ENCODE peak calls at places on chromosomes 2 and 18, in nine cellular contexts. One of them, this sample, is unnamed.

GRCh38 chr18:51164327-51165290 is 32.9 kb downstream of the MEX3C start:
- DNase-seq in ascending aorta: no peak
- DNase-seq in fibroblast of mammary gland: no peak
- DNase-seq in epithelial cell of proximal tubule: no peak
- DNase-seq in AG09309: no peak
- DNase-seq in pancreas: no peak
- DNase-seq in CD8-positive, alpha-beta T cell: no peak
- DNase-seq in lung: no peak
- DNase-seq in hepatocyte: no peak
- DNase-seq in this sample: peak

GRCh38 chr18:61992285-61992684 is 99.5 kb upstream of the RNF152 start:
- DNase-seq in pancreas: no peak
- DNase-seq in hepatocyte: peak
- DNase-seq in CD8-positive, alpha-beta T cell: no peak
- DNase-seq in epithelial cell of proximal tubule: peak
- DNase-seq in lung: no peak
- DNase-seq in AG09309: peak
- DNase-seq in fibroblast of mammary gland: peak
- DNase-seq in ascending aorta: no peak
- DNase-seq in this sample: peak

GRCh38 chr2:222701709-222702108 is 30.3 kb downstream of the MOGAT1 start:
- DNase-seq in lung: no peak
- DNase-seq in pancreas: no peak
- DNase-seq in hepatocyte: no peak
- DNase-seq in fibroblast of mammary gland: no peak
- DNase-seq in ascending aorta: no peak
- DNase-seq in epithelial cell of proximal tubule: no peak
- DNase-seq in AG09309: no peak
- DNase-seq in CD8-positive, alpha-beta T cell: no peak
- DNase-seq in this sample: no peak

GRCh38 chr2:101696272-101697123 is 1.0 kb upstream of the MAP4K4 start:
- DNase-seq in pancreas: peak
- DNase-seq in AG09309: no peak
- DNase-seq in lung: peak
- DNase-seq in ascending aorta: no peak
- DNase-seq in epithelial cell of proximal tubule: no peak
- DNase-seq in hepatocyte: peak
- DNase-seq in fibroblast of mammary gland: no peak
- DNase-seq in CD8-positive, alpha-beta T cell: no peak
- DNase-seq in this sample: peak

GRCh38 chr18:45437399-45437798 is 177.9 kb upstream of the SLC14A2 start:
- DNase-seq in AG09309: no peak
- DNase-seq in fibroblast of mammary gland: no peak
- DNase-seq in pancreas: no peak
- DNase-seq in CD8-positive, alpha-beta T cell: no peak
- DNase-seq in lung: no peak
- DNase-seq in ascending aorta: no peak
- DNase-seq in hepatocyte: no peak
- DNase-seq in epithelial cell of proximal tubule: no peak
- DNase-seq in this sample: no peak

GRCh38 chr2:140539506-140539905 is 1591.3 kb downstream of the LRP1B start:
- DNase-seq in ascending aorta: no peak
- DNase-seq in fibroblast of mammary gland: no peak
- DNase-seq in AG09309: no peak
- DNase-seq in epithelial cell of proximal tubule: no peak
- DNase-seq in CD8-positive, alpha-beta T cell: no peak
- DNase-seq in hepatocyte: no peak
- DNase-seq in lung: no peak
- DNase-seq in pancreas: no peak
- DNase-seq in this sample: no peak

GRCh38 chr18:6017160-6017559 is 121.8 kb upstream of the TMEM200C start:
- DNase-seq in hepatocyte: no peak
- DNase-seq in fibroblast of mammary gland: no peak
- DNase-seq in epithelial cell of proximal tubule: no peak
- DNase-seq in ascending aorta: no peak
- DNase-seq in lung: no peak
- DNase-seq in AG09309: no peak
- DNase-seq in CD8-positive, alpha-beta T cell: no peak
- DNase-seq in pancreas: no peak
- DNase-seq in this sample: no peak

GRCh38 chr2:226620176-226620575 is 179.4 kb downstream of the IRS1 start:
- DNase-seq in lung: no peak
- DNase-seq in CD8-positive, alpha-beta T cell: no peak
- DNase-seq in ascending aorta: no peak
- DNase-seq in hepatocyte: no peak
- DNase-seq in AG09309: no peak
- DNase-seq in pancreas: no peak
- DNase-seq in epithelial cell of proximal tubule: no peak
- DNase-seq in fibroblast of mammary gland: no peak
- DNase-seq in this sample: no peak

GRCh38 chr2:60292242-60292641 is 261.2 kb downstream of the BCL11A start:
- DNase-seq in epithelial cell of proximal tubule: no peak
- DNase-seq in hepatocyte: no peak
- DNase-seq in fibroblast of mammary gland: no peak
- DNase-seq in ascending aorta: no peak
- DNase-seq in AG09309: no peak
- DNase-seq in CD8-positive, alpha-beta T cell: no peak
- DNase-seq in pancreas: no peak
- DNase-seq in lung: no peak
- DNase-seq in this sample: no peak

GRCh38 chr2:60297296-60298010 is 256.0 kb downstream of the BCL11A start:
- DNase-seq in hepatocyte: peak
- DNase-seq in AG09309: no peak
- DNase-seq in pancreas: peak
- DNase-seq in lung: no peak
- DNase-seq in CD8-positive, alpha-beta T cell: no peak
- DNase-seq in ascending aorta: no peak
- DNase-seq in epithelial cell of proximal tubule: no peak
- DNase-seq in fibroblast of mammary gland: no peak
- DNase-seq in this sample: no peak

GRCh38 chr2:60294901-60295590 is 258.4 kb downstream of the BCL11A start:
- DNase-seq in ascending aorta: no peak
- DNase-seq in fibroblast of mammary gland: no peak
- DNase-seq in epithelial cell of proximal tubule: no peak
- DNase-seq in hepatocyte: no peak
- DNase-seq in AG09309: no peak
- DNase-seq in lung: no peak
- DNase-seq in pancreas: no peak
- DNase-seq in CD8-positive, alpha-beta T cell: no peak
- DNase-seq in this sample: no peak

GRCh38 chr2:60296219-60296955 is 257.1 kb downstream of the BCL11A start:
- DNase-seq in AG09309: no peak
- DNase-seq in CD8-positive, alpha-beta T cell: no peak
- DNase-seq in hepatocyte: no peak
- DNase-seq in pancreas: no peak
- DNase-seq in ascending aorta: no peak
- DNase-seq in epithelial cell of proximal tubule: no peak
- DNase-seq in lung: no peak
- DNase-seq in fibroblast of mammary gland: no peak
- DNase-seq in this sample: no peak

DNA sequence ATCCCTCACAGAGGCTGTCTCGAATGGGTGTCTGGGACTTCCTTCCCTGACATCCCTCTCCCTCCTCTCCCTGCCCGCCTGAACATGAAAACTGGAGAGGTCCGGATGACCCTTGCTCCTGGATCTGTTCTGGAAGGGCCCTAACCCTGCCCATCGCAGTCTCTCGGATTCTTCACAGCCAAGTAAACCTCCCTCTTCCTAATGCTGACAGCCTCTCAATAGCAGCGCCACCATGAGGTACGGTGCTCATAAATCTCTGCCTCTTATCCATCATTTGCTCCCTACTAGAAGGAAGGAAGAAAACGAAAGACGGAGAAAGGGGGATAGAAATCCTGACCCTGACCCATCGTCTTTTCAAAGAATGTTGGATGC is 257.9 kb downstream of the BCL11A start:
- DNase-seq in lung: no peak
- DNase-seq in fibroblast of mammary gland: no peak
- DNase-seq in CD8-positive, alpha-beta T cell: no peak
- DNase-seq in pancreas: no peak
- DNase-seq in ascending aorta: no peak
- DNase-seq in AG09309: no peak
- DNase-seq in hepatocyte: no peak
- DNase-seq in epithelial cell of proximal tubule: no peak
- DNase-seq in this sample: no peak
- TF ChIP-seq CTCF in lung: no peak
- TF ChIP-seq CTCF in fibroblast of mammary gland: no peak
- TF ChIP-seq CTCF in CD8-positive, alpha-beta T cell: no peak
- TF ChIP-seq CTCF in pancreas: no peak
- TF ChIP-seq CTCF in ascending aorta: no peak
- TF ChIP-seq CTCF in AG09309: no peak
- TF ChIP-seq CTCF in hepatocyte: no peak
- TF ChIP-seq CTCF in epithelial cell of proximal tubule: no peak
- TF ChIP-seq CTCF in this sample: no peak

GRCh38 chr2:206211657-206212255 is 52.1 kb downstream of the EEF1B2 start:
- DNase-seq in fibroblast of mammary gland: peak
- DNase-seq in hepatocyte: no peak
- DNase-seq in epithelial cell of proximal tubule: peak
- DNase-seq in CD8-positive, alpha-beta T cell: no peak
- DNase-seq in pancreas: no peak
- DNase-seq in lung: no peak
- DNase-seq in ascending aorta: no peak
- DNase-seq in AG09309: peak
- DNase-seq in this sample: peak

GRCh38 chr2:206208900-206209299 is 49.2 kb downstream of the EEF1B2 start:
- DNase-seq in hepatocyte: no peak
- DNase-seq in fibroblast of mammary gland: no peak
- DNase-seq in epithelial cell of proximal tubule: no peak
- DNase-seq in AG09309: no peak
- DNase-seq in pancreas: no peak
- DNase-seq in CD8-positive, alpha-beta T cell: no peak
- DNase-seq in ascending aorta: no peak
- DNase-seq in lung: no peak
- DNase-seq in this sample: no peak

GRCh38 chr2:206213514-206213845 is 53.8 kb downstream of the EEF1B2 start:
- DNase-seq in fibroblast of mammary gland: no peak
- DNase-seq in lung: no peak
- DNase-seq in CD8-positive, alpha-beta T cell: no peak
- DNase-seq in hepatocyte: no peak
- DNase-seq in epithelial cell of proximal tubule: no peak
- DNase-seq in pancreas: no peak
- DNase-seq in AG09309: no peak
- DNase-seq in ascending aorta: no peak
- DNase-seq in this sample: no peak

GRCh38 chr2:206217162-206217561 is 57.3 kb upstream of the ZDBF2 start:
- DNase-seq in AG09309: no peak
- DNase-seq in lung: no peak
- DNase-seq in ascending aorta: no peak
- DNase-seq in pancreas: no peak
- DNase-seq in hepatocyte: no peak
- DNase-seq in CD8-positive, alpha-beta T cell: no peak
- DNase-seq in epithelial cell of proximal tubule: no peak
- DNase-seq in fibroblast of mammary gland: no peak
- DNase-seq in this sample: no peak

GRCh38 chr2:206212673-206213513 is 53.2 kb downstream of the EEF1B2 start:
- DNase-seq in pancreas: no peak
- DNase-seq in fibroblast of mammary gland: peak
- DNase-seq in ascending aorta: no peak
- DNase-seq in CD8-positive, alpha-beta T cell: no peak
- DNase-seq in lung: no peak
- DNase-seq in epithelial cell of proximal tubule: no peak
- DNase-seq in hepatocyte: no peak
- DNase-seq in AG09309: peak
- DNase-seq in this sample: peak
- H3K4me3 ChIP-seq in pancreas: no peak
- H3K4me3 ChIP-seq in fibroblast of mammary gland: peak
- H3K4me3 ChIP-seq in ascending aorta: no peak
- H3K4me3 ChIP-seq in CD8-positive, alpha-beta T cell: no peak
- H3K4me3 ChIP-seq in lung: no peak
- H3K4me3 ChIP-seq in epithelial cell of proximal tubule: no peak
- H3K4me3 ChIP-seq in hepatocyte: no peak
- H3K4me3 ChIP-seq in AG09309: peak
- H3K4me3 ChIP-seq in this sample: peak

GRCh38 chr2:72935611-72935957 is 18.3 kb downstream of the EMX1 start:
- DNase-seq in CD8-positive, alpha-beta T cell: no peak
- DNase-seq in fibroblast of mammary gland: no peak
- DNase-seq in epithelial cell of proximal tubule: no peak
- DNase-seq in AG09309: no peak
- DNase-seq in lung: no peak
- DNase-seq in ascending aorta: no peak
- DNase-seq in hepatocyte: no peak
- DNase-seq in pancreas: no peak
- DNase-seq in this sample: no peak

GRCh38 chr2:72933207-72933606 is 15.9 kb downstream of the EMX1 start:
- DNase-seq in AG09309: no peak
- DNase-seq in pancreas: no peak
- DNase-seq in hepatocyte: no peak
- DNase-seq in epithelial cell of proximal tubule: no peak
- DNase-seq in ascending aorta: no peak
- DNase-seq in fibroblast of mammary gland: no peak
- DNase-seq in lung: no peak
- DNase-seq in CD8-positive, alpha-beta T cell: no peak
- DNase-seq in this sample: no peak

GRCh38 chr2:72936669-72937355 is 19.5 kb downstream of the EMX1 start:
- DNase-seq in lung: no peak
- DNase-seq in ascending aorta: no peak
- DNase-seq in epithelial cell of proximal tubule: no peak
- DNase-seq in AG09309: no peak
- DNase-seq in hepatocyte: no peak
- DNase-seq in pancreas: no peak
- DNase-seq in fibroblast of mammary gland: no peak
- DNase-seq in CD8-positive, alpha-beta T cell: no peak
- DNase-seq in this sample: no peak

GRCh38 chr2:72933646-72934151 is 16.4 kb downstream of the EMX1 start:
- DNase-seq in ascending aorta: no peak
- DNase-seq in pancreas: no peak
- DNase-seq in CD8-positive, alpha-beta T cell: no peak
- DNase-seq in AG09309: no peak
- DNase-seq in epithelial cell of proximal tubule: no peak
- DNase-seq in lung: no peak
- DNase-seq in fibroblast of mammary gland: no peak
- DNase-seq in hepatocyte: no peak
- DNase-seq in this sample: no peak

GRCh38 chr2:72934683-72935610 is 17.6 kb downstream of the EMX1 start:
- DNase-seq in CD8-positive, alpha-beta T cell: no peak
- DNase-seq in hepatocyte: no peak
- DNase-seq in pancreas: peak
- DNase-seq in lung: no peak
- DNase-seq in AG09309: no peak
- DNase-seq in ascending aorta: no peak
- DNase-seq in fibroblast of mammary gland: no peak
- DNase-seq in epithelial cell of proximal tubule: no peak
- DNase-seq in this sample: no peak
- TF ChIP-seq CTCF in CD8-positive, alpha-beta T cell: no peak
- TF ChIP-seq CTCF in hepatocyte: peak
- TF ChIP-seq CTCF in pancreas: peak
- TF ChIP-seq CTCF in lung: no peak
- TF ChIP-seq CTCF in AG09309: peak
- TF ChIP-seq CTCF in ascending aorta: peak
- TF ChIP-seq CTCF in fibroblast of mammary gland: peak
- TF ChIP-seq CTCF in epithelial cell of proximal tubule: peak
- TF ChIP-seq CTCF in this sample: peak

GRCh38 chr18:55419939-55420664 is 167.9 kb downstream of the TCF4 start:
- DNase-seq in hepatocyte: no peak
- DNase-seq in ascending aorta: no peak
- DNase-seq in CD8-positive, alpha-beta T cell: no peak
- DNase-seq in pancreas: no peak
- DNase-seq in lung: no peak
- DNase-seq in AG09309: no peak
- DNase-seq in fibroblast of mammary gland: no peak
- DNase-seq in epithelial cell of proximal tubule: no peak
- DNase-seq in this sample: peak

GRCh38 chr18:55421612-55422381 is 166.2 kb downstream of the TCF4 start:
- DNase-seq in pancreas: no peak
- DNase-seq in epithelial cell of proximal tubule: no peak
- DNase-seq in CD8-positive, alpha-beta T cell: no peak
- DNase-seq in ascending aorta: no peak
- DNase-seq in fibroblast of mammary gland: peak
- DNase-seq in AG09309: no peak
- DNase-seq in hepatocyte: no peak
- DNase-seq in lung: no peak
- DNase-seq in this sample: peak

GRCh38 chr18:55420665-55420964 is 167.4 kb downstream of the TCF4 start:
- DNase-seq in epithelial cell of proximal tubule: no peak
- DNase-seq in pancreas: no peak
- DNase-seq in fibroblast of mammary gland: no peak
- DNase-seq in AG09309: no peak
- DNase-seq in CD8-positive, alpha-beta T cell: no peak
- DNase-seq in hepatocyte: no peak
- DNase-seq in lung: no peak
- DNase-seq in ascending aorta: no peak
- DNase-seq in this sample: no peak

GRCh38 chr18:55420977-55421611 is 166.9 kb downstream of the TCF4 start:
- DNase-seq in fibroblast of mammary gland: no peak
- DNase-seq in hepatocyte: no peak
- DNase-seq in CD8-positive, alpha-beta T cell: no peak
- DNase-seq in ascending aorta: no peak
- DNase-seq in AG09309: no peak
- DNase-seq in epithelial cell of proximal tubule: no peak
- DNase-seq in lung: no peak
- DNase-seq in pancreas: no peak
- DNase-seq in this sample: peak

DNA sequence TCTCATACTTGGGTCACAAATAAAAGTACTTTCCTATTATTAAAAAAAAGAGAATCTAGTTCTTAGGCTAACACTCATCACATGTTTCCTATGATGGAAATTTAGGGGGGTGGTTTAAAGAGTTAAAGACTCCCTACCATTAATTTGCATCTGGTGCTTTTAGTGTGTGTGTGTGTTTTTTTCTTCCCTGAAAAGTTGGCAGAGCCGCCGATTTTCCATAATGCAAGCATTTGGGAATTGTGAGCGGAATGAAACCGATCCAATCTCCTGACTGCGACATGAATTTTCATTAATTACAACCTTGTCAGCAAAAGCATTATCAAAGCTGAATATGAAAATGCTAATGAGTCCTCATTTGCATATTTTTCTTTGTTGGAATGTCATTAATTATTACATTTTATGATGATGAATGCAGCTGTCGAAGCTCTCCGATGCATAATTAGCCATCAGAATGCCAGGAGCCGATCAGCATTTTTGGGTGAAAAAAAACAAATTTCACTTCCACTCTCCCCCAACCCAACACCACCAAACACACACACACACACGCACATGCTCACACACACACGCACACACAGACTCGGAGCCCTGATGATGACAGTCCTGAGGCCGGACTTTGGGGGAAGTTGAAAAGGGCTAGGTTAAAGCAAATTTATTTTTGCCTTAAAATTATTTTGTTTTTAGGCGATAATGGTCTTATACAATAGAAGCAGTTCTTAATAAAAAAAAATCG is 165.4 kb downstream of the TCF4 start:
- DNase-seq in pancreas: no peak
- DNase-seq in lung: no peak
- DNase-seq in CD8-positive, alpha-beta T cell: no peak
- DNase-seq in hepatocyte: no peak
- DNase-seq in AG09309: no peak
- DNase-seq in ascending aorta: no peak
- DNase-seq in fibroblast of mammary gland: peak
- DNase-seq in epithelial cell of proximal tubule: no peak
- DNase-seq in this sample: peak
- H3K4me3 ChIP-seq in pancreas: no peak
- H3K4me3 ChIP-seq in lung: no peak
- H3K4me3 ChIP-seq in CD8-positive, alpha-beta T cell: no peak
- H3K4me3 ChIP-seq in hepatocyte: no peak
- H3K4me3 ChIP-seq in AG09309: peak
- H3K4me3 ChIP-seq in ascending aorta: peak
- H3K4me3 ChIP-seq in fibroblast of mammary gland: peak
- H3K4me3 ChIP-seq in epithelial cell of proximal tubule: no peak
- H3K4me3 ChIP-seq in this sample: peak